ENCODE peak calls at places on chromosome 14, in ten cellular contexts. L, C, P, J, Z, X, W, N, G and D are unnamed samples.

GRCh38 chr14:104075530-104076151 is 9.9 kb upstream of the ASPG start:
- DNase-seq in L (peak), X (no peak), P (no peak), Z (peak), J (peak), N (no peak), C (no peak), W (no peak), G (no peak), D (no peak)

GRCh38 chr14:57732886-57733285 is 133.0 kb downstream of the SLC35F4 start:
- DNase-seq in G (no peak), W (no peak), J (peak), P (peak), C (no peak), Z (peak), N (no peak), L (no peak), X (no peak), D (no peak)

GRCh38 chr14:103880334-103880985 is 33.1 kb upstream of the PPP1R13B start:
- DNase-seq in J (peak), P (peak), Z (peak), C (peak), G (no peak), W (peak), L (no peak), N (peak), X (no peak), D (no peak)

GRCh38 chr14:67514650-67515385 is 18.3 kb upstream of the PLEKHH1 start:
- DNase-seq in Z (peak), P (no peak), X (no peak), G (peak), J (no peak), N (no peak), C (no peak), L (peak), W (peak), D (peak)

GRCh38 chr14:92688434-92689375 is 59.7 kb downstream of the LGMN start:
- DNase-seq in N (no peak), Z (no peak), L (no peak), W (no peak), X (no peak), G (no peak), J (no peak), C (no peak), P (no peak), D (no peak)

GRCh38 chr14:65170768-65171251 is 68.5 kb upstream of the MAX start:
- DNase-seq in G (no peak), J (peak), X (no peak), N (peak), L (peak), P (peak), W (no peak), C (peak), Z (peak), D (peak)

GRCh38 chr14:73717247-73717646 is 3.1 kb upstream of the PNMA1 start:
- DNase-seq in Z (no peak), L (no peak), J (no peak), N (no peak), P (no peak), G (no peak), W (no peak), C (no peak), X (no peak), D (no peak)

GRCh38 chr14:70642313-70643235 is 858 bp downstream of the TTC9 start:
- DNase-seq in L (peak), C (no peak), P (no peak), W (no peak), X (peak), G (peak), J (no peak), N (no peak), Z (no peak), D (peak)

GRCh38 chr14:69571879-69572633 is 2.6 kb downstream of the CCDC177 start:
- DNase-seq in W (no peak), C (no peak), P (no peak), G (no peak), L (peak), Z (peak), X (peak), J (peak), N (no peak), D (no peak)

GRCh38 chr14:42556551-42556950 is 949.9 kb downstream of the LRFN5 start:
- DNase-seq in W (no peak), J (no peak), X (no peak), L (no peak), G (no peak), C (no peak), Z (no peak), N (no peak), P (no peak), D (no peak)

GRCh38 chr14:64704743-64705405 is 650 bp downstream of the PLEKHG3 start:
- DNase-seq in J (no peak), X (peak), G (peak), C (no peak), W (peak), P (no peak), Z (no peak), N (no peak), L (peak), D (peak)

GRCh38 chr14:63890553-63890952 is 37.7 kb downstream of the SYNE2 start:
- DNase-seq in G (no peak), L (no peak), X (no peak), W (no peak), Z (no peak), P (no peak), J (peak), N (no peak), C (no peak), D (no peak)

GRCh38 chr14:51023964-51024363 is 70.9 kb downstream of the TRIM9 start:
- DNase-seq in G (no peak), Z (no peak), P (no peak), W (no peak), J (no peak), N (peak), L (no peak), C (no peak), X (no peak), D (no peak)

GRCh38 chr14:32408018-32408417 is 78.9 kb downstream of the AKAP6 start:
- DNase-seq in C (no peak), G (no peak), W (no peak), L (no peak), N (no peak), J (no peak), X (no peak), Z (peak), P (no peak), D (no peak)

GRCh38 chr14:79424462-79424861 is 786.8 kb downstream of the DIO2 start:
- DNase-seq in L (no peak), J (no peak), Z (peak), C (no peak), P (no peak), W (no peak), G (no peak), N (no peak), X (no peak), D (no peak)

GRCh38 chr14:101505216-101505970 is 55.9 kb upstream of the DIO3 start:
- DNase-seq in C (no peak), X (no peak), W (no peak), L (no peak), N (no peak), Z (no peak), P (no peak), G (peak), J (no peak), D (no peak)

GRCh38 chr14:29475641-29476040 is 452.0 kb downstream of the PRKD1 start:
- DNase-seq in G (no peak), L (no peak), N (no peak), X (no peak), W (no peak), C (peak), J (peak), Z (no peak), P (no peak), D (no peak)

GRCh38 chr14:35991356-35991755 is 165.2 kb downstream of the BRMS1L start:
- DNase-seq in N (no peak), W (no peak), Z (no peak), L (no peak), P (no peak), J (no peak), X (no peak), G (no peak), C (no peak), D (no peak)

GRCh38 chr14:71244341-71244740 is 337.1 kb downstream of the PCNX1 start:
- DNase-seq in G (no peak), C (peak), X (no peak), J (no peak), P (peak), W (no peak), L (no peak), Z (peak), N (no peak), D (no peak)

GRCh38 chr14:73238262-73238852 is 1.1 kb downstream of the PAPLN start:
- DNase-seq in Z (peak), N (no peak), W (no peak), J (peak), G (no peak), L (no peak), C (peak), X (no peak), P (peak), D (no peak)

GRCh38 chr14:61575751-61576150 is 119.6 kb upstream of the HIF1A start:
- DNase-seq in L (no peak), C (no peak), Z (no peak), W (no peak), G (no peak), N (no peak), P (no peak), J (no peak), X (no peak), D (no peak)

GRCh38 chr14:90508536-90509254 is 111.9 kb downstream of the CALM1 start:
- DNase-seq in G (no peak), J (peak), X (no peak), W (no peak), L (no peak), C (no peak), Z (no peak), N (no peak), P (no peak), D (no peak)

GRCh38 chr14:73723411-73723798 is 9.2 kb upstream of the PNMA1 start:
- DNase-seq in N (no peak), P (no peak), W (no peak), X (no peak), Z (peak), J (no peak), G (no peak), C (peak), L (no peak), D (no peak)

GRCh38 chr14:61663312-61663974 is 31.9 kb upstream of the HIF1A start:
- DNase-seq in G (no peak), L (no peak), P (no peak), N (no peak), C (no peak), W (no peak), J (no peak), Z (no peak), X (no peak), D (no peak)

GRCh38 chr14:104895207-104895785 is 29.4 kb upstream of the PLD4 start:
- DNase-seq in L (peak), J (no peak), W (peak), P (no peak), G (no peak), N (no peak), X (no peak), C (no peak), Z (no peak), D (no peak)

GRCh38 chr14:104224516-104225281 is 86.3 kb downstream of the KIF26A start:
- DNase-seq in P (no peak), J (no peak), L (peak), G (no peak), C (no peak), Z (no peak), N (no peak), X (no peak), W (peak), D (peak)

GRCh38 chr14:71235865-71236264 is 328.6 kb downstream of the PCNX1 start:
- DNase-seq in C (no peak), G (no peak), Z (no peak), L (no peak), J (no peak), X (no peak), N (peak), W (peak), P (no peak), D (no peak)

GRCh38 chr14:73661872-73662271 is 17.1 kb downstream of the DNAL1 start:
- DNase-seq in Z (no peak), W (no peak), C (peak), G (no peak), J (no peak), N (no peak), X (no peak), P (no peak), L (no peak), D (no peak)

GRCh38 chr14:75720828-75721227 is 59.8 kb downstream of the TTLL5 start:
- DNase-seq in G (no peak), X (no peak), L (no peak), P (no peak), W (peak), C (peak), N (no peak), J (no peak), Z (peak), D (no peak)

GRCh38 chr14:73026243-73026844 is 562 bp downstream of the ZFYVE1 start:
- DNase-seq in J (no peak), G (no peak), X (no peak), N (no peak), Z (no peak), C (no peak), W (no peak), P (no peak), L (no peak), D (no peak)

GRCh38 chr14:50772361-50772760 is 58.6 kb downstream of the NIN start:
- DNase-seq in G (no peak), X (no peak), N (peak), J (no peak), Z (no peak), W (no peak), P (peak), L (no peak), C (peak), D (no peak)

GRCh38 chr14:60184597-60185555 is 19.7 kb upstream of the DHRS7 start:
- DNase-seq in L (no peak), P (peak), X (no peak), G (no peak), J (no peak), Z (no peak), W (no peak), C (no peak), N (no peak), D (no peak)

GRCh38 chr14:79161576-79161975 is 991.4 kb downstream of the NRXN3 start:
- DNase-seq in L (peak), W (no peak), X (peak), G (no peak), N (no peak), C (no peak), P (no peak), Z (peak), J (peak), D (peak)

GRCh38 chr14:90797451-90797850 is 18.8 kb downstream of the TTC7B start:
- DNase-seq in J (no peak), X (no peak), C (no peak), W (no peak), G (no peak), Z (no peak), L (no peak), N (no peak), P (no peak), D (no peak)

GRCh38 chr14:38405851-38406630 is 150.1 kb upstream of the CLEC14A start:
- DNase-seq in G (no peak), C (peak), J (no peak), N (no peak), X (no peak), P (peak), W (peak), L (no peak), Z (peak), D (peak)
- TF ChIP-seq CTCF in G (no peak), C (peak), J (no peak), N (no peak), X (peak), P (peak), W (no peak), L (peak), Z (peak), D (peak)

GRCh38 chr14:52089208-52089607 is 20.3 kb upstream of the NID2 start:
- DNase-seq in L (no peak), Z (peak), G (no peak), J (no peak), C (no peak), W (no peak), N (no peak), P (no peak), X (no peak), D (no peak)
- TF ChIP-seq CTCF in L (no peak), Z (no peak), G (no peak), J (no peak), C (no peak), W (no peak), N (no peak), P (no peak), X (no peak), D (no peak)

GRCh38 chr14:100305446-100306255 is 593 bp downstream of the SLC25A29 start:
- DNase-seq in X (peak), N (no peak), Z (no peak), G (peak), J (no peak), P (no peak), W (peak), L (peak), C (no peak), D (peak)

GRCh38 chr14:100302616-100303015 is 3.6 kb downstream of the SLC25A29 start:
- DNase-seq in J (no peak), X (no peak), L (no peak), G (no peak), W (no peak), Z (no peak), C (no peak), P (no peak), N (no peak), D (no peak)

GRCh38 chr14:100303925-100304324 is 2.3 kb downstream of the SLC25A29 start:
- DNase-seq in X (no peak), Z (no peak), W (no peak), N (no peak), J (no peak), G (no peak), P (no peak), C (no peak), L (no peak), D (no peak)

GRCh38 chr14:100304825-100305445 is 1.3 kb downstream of the SLC25A29 start:
- DNase-seq in J (peak), Z (no peak), N (no peak), L (no peak), W (peak), P (peak), C (no peak), G (no peak), X (peak), D (peak)

GRCh38 chr14:100303179-100303578 is 3.1 kb downstream of the SLC25A29 start:
- DNase-seq in N (no peak), J (no peak), X (no peak), W (no peak), C (no peak), L (peak), P (no peak), Z (no peak), G (no peak), D (no peak)
- TF ChIP-seq CTCF in N (peak), J (peak), X (peak), W (peak), C (peak), L (peak), P (peak), Z (peak), G (peak), D (peak)

DNA sequence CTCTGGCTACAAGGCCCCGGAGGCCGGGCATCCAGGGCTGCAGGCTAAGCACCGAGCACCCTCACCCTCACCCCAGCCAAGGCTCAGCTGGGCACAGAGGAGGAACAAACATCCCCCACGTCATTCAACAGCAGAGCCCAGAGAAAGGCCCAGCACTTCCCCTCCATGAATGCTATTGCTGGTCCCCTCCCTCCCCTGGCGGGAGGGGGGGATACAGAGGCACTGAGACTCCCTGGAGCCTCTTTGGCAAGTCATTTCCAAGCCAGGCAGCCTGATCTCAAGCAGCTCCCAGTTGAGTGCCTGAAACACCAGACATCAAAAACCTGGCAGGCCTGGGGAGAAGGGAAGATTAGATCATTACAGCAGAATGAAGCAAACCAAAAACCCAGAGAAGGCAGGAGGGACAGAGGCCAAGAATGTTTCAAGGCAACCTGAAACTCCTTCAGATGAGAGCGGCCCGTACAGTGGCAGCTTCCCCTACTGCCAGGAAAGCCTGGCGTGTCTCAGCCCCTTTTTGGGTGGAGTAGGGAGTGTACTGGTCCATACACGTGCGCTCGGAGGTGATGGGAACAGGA is 92.1 kb downstream of the LRRC74A start:
- DNase-seq in N (peak), G (no peak), Z (peak), L (no peak), J (no peak), C (peak), X (no peak), P (peak), W (peak), D (no peak)
- TF ChIP-seq CTCF in N (no peak), G (no peak), Z (no peak), L (no peak), J (peak), C (no peak), X (no peak), P (no peak), W (no peak), D (no peak)

GRCh38 chr14:68530443-68530842 is 262.4 kb downstream of the ZFP36L1 start:
- DNase-seq in X (no peak), G (no peak), P (no peak), W (no peak), J (no peak), N (no peak), C (no peak), L (no peak), Z (no peak), D (no peak)
- TF ChIP-seq CTCF in X (no peak), G (no peak), P (no peak), W (no peak), J (no peak), N (no peak), C (no peak), L (no peak), Z (no peak), D (no peak)

DNA sequence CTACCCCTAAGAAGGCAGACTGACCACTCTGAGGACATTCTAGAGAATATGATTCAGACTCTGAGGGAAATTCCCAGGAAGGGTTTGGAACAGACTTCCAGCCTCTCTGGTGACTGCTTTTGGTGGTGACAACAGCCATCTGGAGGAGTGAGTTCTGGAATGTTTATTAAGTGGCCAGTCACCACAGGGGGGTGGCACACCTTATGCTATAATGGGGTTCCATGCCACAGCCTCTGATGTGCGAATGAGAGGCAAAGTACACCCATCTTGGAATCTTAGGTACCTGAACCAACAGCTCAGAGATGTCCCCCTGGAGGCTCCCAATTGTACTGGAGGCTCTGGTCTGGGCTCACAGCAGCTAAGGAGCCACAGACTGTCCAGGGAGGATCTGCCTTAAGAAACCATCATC is 9.5 kb upstream of the TINF2 start:
- DNase-seq in P (peak), W (no peak), L (no peak), N (no peak), G (no peak), Z (peak), X (no peak), C (peak), J (peak), D (no peak)
- TF ChIP-seq CTCF in P (no peak), W (no peak), L (no peak), N (no peak), G (no peak), Z (peak), X (no peak), C (peak), J (no peak), D (no peak)

DNA sequence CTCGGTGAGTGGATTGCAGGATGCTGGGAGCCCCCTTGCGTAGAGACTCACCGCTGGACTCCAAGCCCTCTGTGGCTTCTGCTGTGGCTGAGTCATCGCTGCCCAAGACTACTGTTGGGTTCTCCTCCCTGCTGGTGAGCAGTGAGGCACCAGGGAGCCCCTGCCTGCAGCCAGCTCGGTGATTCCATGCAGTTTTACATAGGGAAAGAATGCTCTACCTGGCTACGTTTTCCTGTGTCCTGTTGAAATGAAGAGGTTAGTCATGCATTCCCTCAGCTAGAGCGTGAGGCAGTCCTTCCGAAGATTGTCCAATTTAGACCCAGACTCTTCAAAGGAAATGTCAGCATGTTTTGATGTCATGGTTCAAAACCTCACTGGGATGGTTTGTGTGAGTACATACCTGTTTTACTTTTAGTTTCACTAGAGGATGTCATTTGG is 28.2 kb downstream of the TRAF3 start:
- DNase-seq in P (no peak), X (no peak), C (peak), J (no peak), L (no peak), N (no peak), G (no peak), Z (peak), W (no peak), D (no peak)
- TF ChIP-seq CTCF in P (no peak), X (no peak), C (no peak), J (no peak), L (no peak), N (no peak), G (no peak), Z (no peak), W (no peak), D (no peak)

GRCh38 chr14:23727566-23728335 is 91.6 kb downstream of the DHRS2 start:
- DNase-seq in G (no peak), X (no peak), L (no peak), N (no peak), P (peak), Z (peak), C (peak), J (peak), W (no peak), D (no peak)
- TF ChIP-seq CTCF in G (no peak), X (peak), L (peak), N (peak), P (peak), Z (peak), C (peak), J (peak), W (peak), D (peak)

GRCh38 chr14:96039633-96040311 is 610 bp downstream of the C14orf132 start:
- DNase-seq in J (no peak), W (peak), N (no peak), L (peak), C (peak), G (no peak), Z (peak), P (no peak), X (peak), D (peak)
- TF ChIP-seq CTCF in J (peak), W (no peak), N (peak), L (no peak), C (peak), G (no peak), Z (no peak), P (peak), X (peak), D (peak)